ENCODE peak calls at places on chromosomes 16 and 17, in eight cellular contexts. O is stimulated activated CD4-positive, alpha-beta T cell treated with anti-CD3 and anti-CD28 coated beads, Interleukin-4, amount 100 ng/mL, for 4 hours; B is fibroblast of mammary gland; Z is activated naive CD8-positive, alpha-beta T cell treated with anti-CD3 and anti-CD28 coated beads, Interleukin-2, amount 50 U/mL, for 24 hours; D is stomach; R is hypothalamus; X is EL; K is progenitor cell of endocrine pancreas. C is an unnamed sample.
A peak's percentile ranks its signal among the peaks of the same experiment; 100 is the strongest.

GRCh38 chr17:80761421-80761871 is 216.8 kb downstream of the RPTOR start:
- DNase-seq in X (peak; percentile 90), B (peak; percentile 80), O (peak; percentile 70), Z (peak; percentile 78), D (no peak), K (no peak), R (no peak), C (no peak)

GRCh38 chr17:78360371-78361226 is 722 bp upstream of the SOCS3 start:
- DNase-seq in R (peak; percentile 81), O (peak; percentile 97), B (peak; percentile 79), Z (peak; percentile 97), D (peak; percentile 98), X (peak; percentile 86), K (peak; percentile 97), C (no peak)

GRCh38 chr17:44587339-44587738 is 30.1 kb downstream of the FZD2 start:
- DNase-seq in O (no peak), X (peak; percentile 92), B (peak; percentile 83), K (no peak), R (no peak), Z (no peak), D (peak; percentile 51), C (no peak)

GRCh38 chr16:12350945-12351344 is 374.4 kb downstream of the SNX29 start:
- DNase-seq in Z (no peak), R (no peak), K (no peak), X (no peak), B (no peak), D (no peak), O (no peak), C (no peak)

GRCh38 chr17:59001158-59001814 is 105.4 kb downstream of the TRIM37 start:
- DNase-seq in Z (peak; percentile 69), R (no peak), O (peak; percentile 51), X (peak; percentile 82), B (peak; percentile 38), D (peak; percentile 34), K (no peak), C (peak; percentile 88)

GRCh38 chr16:86897486-86897885 is 319.1 kb downstream of the FOXL1 start:
- DNase-seq in O (no peak), Z (no peak), X (no peak), R (no peak), D (no peak), K (no peak), B (no peak), C (no peak)

GRCh38 chr17:64066709-64067108 is 46.3 kb upstream of the ICAM2 start:
- DNase-seq in D (no peak), Z (peak; percentile 21), X (no peak), O (no peak), R (no peak), K (no peak), B (no peak), C (no peak)

GRCh38 chr16:74862743-74863244 is 88.2 kb upstream of the FA2H start:
- DNase-seq in Z (peak; percentile 6), K (no peak), B (peak; percentile 54), X (peak; percentile 42), O (no peak), R (peak; percentile 11), D (no peak), C (peak; percentile 45)

GRCh38 chr16:58324792-58325191 is 30.0 kb upstream of the PRSS54 start:
- DNase-seq in O (no peak), B (no peak), R (no peak), X (no peak), Z (no peak), D (no peak), K (no peak), C (no peak)

GRCh38 chr17:83053021-83053778 is 26.2 kb upstream of the METRNL start:
- DNase-seq in B (peak; percentile 55), R (no peak), Z (no peak), O (no peak), X (peak; percentile 28), K (no peak), D (peak; percentile 28), C (no peak)

GRCh38 chr16:54062361-54063346 is 223.9 kb downstream of the IRX3 start:
- DNase-seq in D (no peak), Z (no peak), O (no peak), R (no peak), X (no peak), B (no peak), K (no peak), C (no peak)

GRCh38 chr17:4161560-4162221 is 18.7 kb downstream of the CYB5D2 start:
- DNase-seq in K (no peak), O (no peak), R (peak; percentile 36), D (no peak), Z (no peak), X (no peak), B (no peak), C (no peak)

GRCh38 chr16:49620868-49621239 is 235.1 kb downstream of the ZNF423 start:
- DNase-seq in R (no peak), Z (no peak), K (no peak), B (no peak), D (no peak), X (no peak), O (no peak), C (no peak)

GRCh38 chr17:18027280-18027679 is 11.7 kb downstream of the ATPAF2 start:
- DNase-seq in D (no peak), K (no peak), B (peak; percentile 59), R (no peak), O (no peak), Z (no peak), X (no peak), C (no peak)

GRCh38 chr17:50640701-50641338 is 6.1 kb downstream of the ABCC3 start:
- DNase-seq in O (no peak), X (peak; percentile 44), D (no peak), B (peak; percentile 53), K (no peak), R (no peak), Z (no peak), C (no peak)

GRCh38 chr16:16071631-16072244 is 122.3 kb downstream of the ABCC1 start:
- DNase-seq in Z (no peak), O (no peak), X (peak; percentile 13), R (no peak), D (peak; percentile 86), B (no peak), K (no peak), C (no peak)

GRCh38 chr16:89131783-89132182 is 38.1 kb downstream of the ACSF3 start:
- DNase-seq in K (no peak), R (no peak), Z (no peak), O (no peak), X (no peak), D (no peak), B (no peak), C (no peak)

GRCh38 chr16:66131156-66131807 is 235.2 kb upstream of the CDH5 start:
- DNase-seq in B (peak; percentile 79), K (no peak), O (no peak), Z (no peak), R (no peak), D (no peak), X (peak; percentile 78), C (no peak)

GRCh38 chr16:17499223-17499902 is 28.6 kb upstream of the XYLT1 start:
- DNase-seq in B (no peak), K (no peak), X (no peak), R (no peak), O (no peak), D (no peak), Z (no peak), C (no peak)

GRCh38 chr16:66510298-66510697 is 39.6 kb downstream of the TK2 start:
- DNase-seq in R (no peak), X (no peak), D (peak; percentile 24), B (no peak), K (no peak), O (no peak), Z (no peak), C (no peak)

GRCh38 chr17:37458805-37459204 is 30.9 kb upstream of the DUSP14 start:
- DNase-seq in Z (no peak), B (peak; percentile 89), K (no peak), O (no peak), D (no peak), R (no peak), X (peak; percentile 91), C (no peak)

GRCh38 chr16:8585942-8586341 is 4.4 kb downstream of the TMEM114 start:
- DNase-seq in R (no peak), D (no peak), X (no peak), Z (no peak), K (no peak), B (peak; percentile 7), O (no peak), C (no peak)

GRCh38 chr16:67528870-67529638 is 425 bp downstream of the RIPOR1 start:
- DNase-seq in O (peak; percentile 37), Z (no peak), K (peak; percentile 41), B (no peak), X (peak; percentile 61), R (no peak), D (no peak), C (no peak)

GRCh38 chr17:40879026-40879425 is 6.0 kb downstream of the KRT20 start:
- DNase-seq in D (no peak), O (no peak), X (no peak), K (no peak), B (no peak), R (no peak), Z (no peak), C (no peak)

GRCh38 chr17:17837966-17838962 is 1.5 kb upstream of the SREBF1 start:
- DNase-seq in R (peak; percentile 72), O (no peak), D (no peak), Z (no peak), X (peak; percentile 55), B (peak; percentile 71), K (no peak), C (no peak)

GRCh38 chr17:79970576-79971068 is 65.0 kb downstream of the TBC1D16 start:
- DNase-seq in O (no peak), K (no peak), Z (peak; percentile 48), D (peak; percentile 57), B (peak; percentile 33), R (peak; percentile 17), X (peak; percentile 19), C (no peak)

GRCh38 chr17:58702045-58702476 is 9.7 kb downstream of the RAD51C start:
- DNase-seq in Z (no peak), O (no peak), B (no peak), X (no peak), R (no peak), D (no peak), K (no peak), C (peak; percentile 73)

GRCh38 chr16:11497329-11497805 is 89.4 kb downstream of the LITAF start:
- DNase-seq in R (peak; percentile 91), K (no peak), O (no peak), X (peak; percentile 78), Z (peak; percentile 23), B (peak; percentile 45), D (peak; percentile 97), C (peak; percentile 37)

GRCh38 chr17:7951143-7951792 is 19.3 kb downstream of the CNTROB start:
- DNase-seq in R (no peak), Z (peak; percentile 20), K (no peak), B (no peak), X (no peak), O (peak; percentile 45), D (no peak), C (peak; percentile 45)